ENCODE peak calls at places on chromosomes 16 and 17, in six cellular contexts. One of them, this sample, is unnamed.
A peak's percentile ranks its signal among the peaks of the same experiment; 100 is the strongest.

GRCh38 chr16:19979638-19980037 is 94.1 kb downstream of the GPR139 start:
- DNase-seq in sciatic nerve: no peak
- DNase-seq in AG09319: no peak
- DNase-seq in GM03348: no peak
- DNase-seq in NCI-H82: no peak
- DNase-seq in stomach: no peak
- DNase-seq in this sample: no peak

GRCh38 chr17:78747479-78747878 is 34.6 kb downstream of the CYTH1 start:
- DNase-seq in sciatic nerve: no peak
- DNase-seq in AG09319: no peak
- DNase-seq in GM03348: no peak
- DNase-seq in NCI-H82: no peak
- DNase-seq in stomach: no peak
- DNase-seq in this sample: no peak

GRCh38 chr17:45841098-45841497 is 3.6 kb upstream of the SPPL2C start:
- DNase-seq in sciatic nerve: no peak
- DNase-seq in AG09319: no peak
- DNase-seq in GM03348: no peak
- DNase-seq in NCI-H82: no peak
- DNase-seq in stomach: no peak
- DNase-seq in this sample: no peak

GRCh38 chr17:29572691-29573557 is 4.4 kb downstream of the TP53I13 start:
- DNase-seq in sciatic nerve: peak; percentile 83
- DNase-seq in AG09319: no peak
- DNase-seq in GM03348: peak; percentile 85
- DNase-seq in NCI-H82: peak; percentile 61
- DNase-seq in stomach: peak; percentile 52
- DNase-seq in this sample: peak; percentile 80

GRCh38 chr17:58605470-58605869 is 86.4 kb downstream of the TEX14 start:
- DNase-seq in sciatic nerve: no peak
- DNase-seq in AG09319: no peak
- DNase-seq in GM03348: no peak
- DNase-seq in NCI-H82: no peak
- DNase-seq in stomach: no peak
- DNase-seq in this sample: no peak

GRCh38 chr16:10609410-10609774 is 29.0 kb upstream of the EMP2 start:
- DNase-seq in sciatic nerve: no peak
- DNase-seq in AG09319: no peak
- DNase-seq in GM03348: peak; percentile 88
- DNase-seq in NCI-H82: no peak
- DNase-seq in stomach: no peak
- DNase-seq in this sample: peak; percentile 77

GRCh38 chr17:40320771-40321501 is 12.0 kb downstream of the RARA start:
- DNase-seq in sciatic nerve: peak; percentile 85
- DNase-seq in AG09319: no peak
- DNase-seq in GM03348: peak; percentile 56
- DNase-seq in NCI-H82: no peak
- DNase-seq in stomach: no peak
- DNase-seq in this sample: peak; percentile 40

GRCh38 chr17:81097134-81097942 is 62.4 kb downstream of the BAIAP2 start:
- DNase-seq in sciatic nerve: peak; percentile 90
- DNase-seq in AG09319: peak; percentile 55
- DNase-seq in GM03348: peak; percentile 93
- DNase-seq in NCI-H82: peak; percentile 78
- DNase-seq in stomach: peak; percentile 74
- DNase-seq in this sample: peak; percentile 95

GRCh38 chr17:15240617-15241016 is 24.5 kb downstream of the PMP22 start:
- DNase-seq in sciatic nerve: no peak
- DNase-seq in AG09319: no peak
- DNase-seq in GM03348: no peak
- DNase-seq in NCI-H82: no peak
- DNase-seq in stomach: no peak
- DNase-seq in this sample: no peak

GRCh38 chr17:37829446-37830142 is 84.7 kb upstream of the HNF1B start:
- DNase-seq in sciatic nerve: no peak
- DNase-seq in AG09319: no peak
- DNase-seq in GM03348: no peak
- DNase-seq in NCI-H82: peak; percentile 63
- DNase-seq in stomach: no peak
- DNase-seq in this sample: no peak

GRCh38 chr17:35645923-35646322 is 58.8 kb downstream of the AP2B1 start:
- DNase-seq in sciatic nerve: no peak
- DNase-seq in AG09319: no peak
- DNase-seq in GM03348: no peak
- DNase-seq in NCI-H82: no peak
- DNase-seq in stomach: no peak
- DNase-seq in this sample: peak; percentile 22

This sample was measured in astrocyte of the hippocampus.